ENCODE peak calls at places on chromosomes 5 and 9, in four cellular contexts. Q is occipital lobe; P is activated CD4-positive, alpha-beta T cell treated with anti-CD3 and anti-CD28 coated beads for 24 hours; A is endothelial cell. I is an unnamed sample.

GRCh38 chr5:52788505-52788821 is 747 bp downstream of the ITGA1 start:
- DNase-seq in P (no peak), A (no peak), Q (no peak), I (no peak)

GRCh38 chr9:7613931-7614330 is 185.6 kb downstream of the DMAC1 start:
- DNase-seq in Q (no peak), A (no peak), P (no peak), I (no peak)

GRCh38 chr9:77454668-77455067 is 193.5 kb downstream of the GNA14 start:
- DNase-seq in Q (no peak), A (no peak), P (no peak), I (no peak)

GRCh38 chr5:172435362-172436077 is 18.8 kb downstream of the SH3PXD2B start:
- DNase-seq in P (no peak), Q (no peak), A (no peak), I (no peak)

GRCh38 chr5:82676663-82677062 is 398.5 kb upstream of the RPS23 start:
- DNase-seq in P (peak; percentile 1), A (no peak), Q (no peak), I (no peak)

GRCh38 chr9:121398374-121398773 is 28.3 kb upstream of the STOM start:
- DNase-seq in P (no peak), Q (no peak), A (no peak), I (no peak)

GRCh38 chr5:1550287-1551076 is 26.7 kb upstream of the LPCAT1 start:
- DNase-seq in P (no peak), A (no peak), Q (no peak), I (no peak)

GRCh38 chr9:136485049-136485647 is 2.3 kb upstream of the SEC16A start:
- DNase-seq in A (peak; percentile 89), P (peak; percentile 81), Q (peak; percentile 68), I (peak; percentile 93)

GRCh38 chr9:13904311-13904710 is 409.6 kb downstream of the NFIB start:
- DNase-seq in P (no peak), Q (no peak), A (no peak), I (no peak)

GRCh38 chr9:70924380-70924779 is 197.0 kb downstream of the TRPM3 start:
- DNase-seq in Q (no peak), A (no peak), P (no peak), I (no peak)

GRCh38 chr5:170920196-170920595 is 58.4 kb downstream of the RANBP17 start:
- DNase-seq in P (no peak), Q (no peak), A (no peak), I (no peak)

GRCh38 chr9:125203259-125203658 is 2.9 kb downstream of the RABEPK start:
- DNase-seq in A (no peak), P (no peak), Q (no peak), I (no peak)

GRCh38 chr5:123089971-123090640 is 1.1 kb downstream of the PRDM6 start:
- DNase-seq in P (no peak), Q (no peak), A (peak; percentile 57), I (peak; percentile 81)

GRCh38 chr5:90173299-90174030 is 236.1 kb downstream of the CETN3 start:
- DNase-seq in P (no peak), Q (no peak), A (no peak), I (no peak)

I was measured in H1.